ENCODE peak calls at places on chromosome 13, in seven cellular contexts. E is AG04450, Y is GM12865, A is heart right ventricle, S is lower leg skin, L is AG04449, O is Peyer's patch. C is an unnamed sample.

GRCh38 chr13:37326319-37326718 is 220.9 kb upstream of the CSNK1A1L start:
- DNase-seq in Y (no peak), S (no peak), E (no peak), L (no peak), A (no peak), O (no peak), C (no peak)

GRCh38 chr13:78604782-78605611 is 1.6 kb upstream of the POU4F1 start:
- DNase-seq in L (no peak), Y (no peak), O (no peak), A (no peak), S (no peak), E (no peak), C (no peak)

GRCh38 chr13:99766641-99767045 is 204.9 kb downstream of the ZIC5 start:
- DNase-seq in E (no peak), Y (peak), S (no peak), L (no peak), O (no peak), A (no peak), C (peak)

GRCh38 chr13:36885901-36886300 is 34.1 kb downstream of the SMAD9 start:
- DNase-seq in S (no peak), E (no peak), Y (no peak), O (no peak), A (no peak), L (no peak), C (no peak)

GRCh38 chr13:74819549-74819948 is 662.4 kb downstream of the TBC1D4 start:
- DNase-seq in S (no peak), Y (no peak), A (no peak), E (no peak), O (no peak), L (no peak), C (no peak)

GRCh38 chr13:46031581-46032263 is 20.8 kb downstream of the ZC3H13 start:
- DNase-seq in Y (no peak), A (no peak), S (no peak), E (no peak), L (no peak), O (no peak), C (peak)

GRCh38 chr13:21047591-21048282 is 13.6 kb downstream of the LATS2 start:
- DNase-seq in S (no peak), A (no peak), L (no peak), O (no peak), Y (no peak), E (no peak), C (no peak)

GRCh38 chr13:41603917-41604316 is 146.6 kb downstream of the RGCC start:
- DNase-seq in E (no peak), S (no peak), L (no peak), Y (no peak), A (no peak), O (peak), C (peak)

GRCh38 chr13:30696278-30697176 is 38.8 kb upstream of the ALOX5AP start:
- DNase-seq in L (no peak), S (no peak), O (peak), A (no peak), Y (peak), E (no peak), C (no peak)

GRCh38 chr13:33797622-33798021 is 20.3 kb upstream of the RFC3 start:
- DNase-seq in E (no peak), Y (peak), A (no peak), S (no peak), L (no peak), O (no peak), C (no peak)

GRCh38 chr13:24083722-24084421 is 76.6 kb upstream of the SPATA13 start:
- DNase-seq in E (no peak), S (no peak), A (no peak), O (no peak), L (no peak), Y (no peak), C (no peak)

GRCh38 chr13:32989331-32989730 is 26.9 kb upstream of the KL start:
- DNase-seq in O (no peak), L (no peak), A (no peak), S (no peak), Y (no peak), E (no peak), C (no peak)

GRCh38 chr13:106520205-106521004 is 15.1 kb downstream of the EFNB2 start:
- DNase-seq in S (no peak), O (no peak), Y (no peak), A (no peak), L (no peak), E (no peak), C (no peak)

GRCh38 chr13:91174886-91175501 is 172.5 kb upstream of the MIR17HG start:
- DNase-seq in E (no peak), A (no peak), L (no peak), S (no peak), Y (no peak), O (no peak), C (no peak)

GRCh38 chr13:51801631-51802099 is 2.3 kb downstream of the DHRS12 start:
- DNase-seq in A (peak), E (no peak), Y (no peak), O (peak), L (no peak), S (peak), C (no peak)

GRCh38 chr13:99955747-99956472 is 15.7 kb downstream of the ZIC5 start:
- DNase-seq in Y (no peak), O (no peak), E (no peak), S (no peak), A (no peak), L (no peak), C (no peak)

GRCh38 chr13:28735481-28736029 is 16.8 kb upstream of the SLC46A3 start:
- DNase-seq in S (no peak), Y (no peak), L (no peak), E (no peak), A (no peak), O (no peak), C (no peak)

GRCh38 chr13:67259208-67259607 is 29.1 kb upstream of the PCDH9 start:
- DNase-seq in E (no peak), Y (no peak), A (no peak), S (no peak), L (no peak), O (no peak), C (no peak)

GRCh38 chr13:22927008-22927393 is 253.8 kb upstream of the SGCG start:
- DNase-seq in E (no peak), L (no peak), A (no peak), S (no peak), O (no peak), Y (no peak), C (no peak)

GRCh38 chr13:42047561-42048322 is 706 bp upstream of the DGKH start:
- DNase-seq in Y (peak), A (peak), O (peak), S (peak), E (no peak), L (no peak), C (no peak)

GRCh38 chr13:29750178-29750530 is 100.3 kb downstream of the UBL3 start:
- DNase-seq in E (no peak), S (no peak), O (no peak), L (no peak), Y (no peak), A (no peak), C (no peak)

GRCh38 chr13:108915095-108915633 is 285.8 kb downstream of the MYO16 start:
- DNase-seq in S (no peak), O (no peak), A (no peak), L (no peak), Y (peak), E (peak), C (peak)

GRCh38 chr13:27868639-27869435 is 51.0 kb upstream of the PDX1 start:
- DNase-seq in A (no peak), O (no peak), Y (peak), E (no peak), S (no peak), L (no peak), C (no peak)

GRCh38 chr13:44816701-44817684 is 172.3 kb downstream of the NUFIP1 start:
- DNase-seq in O (no peak), Y (no peak), S (no peak), L (no peak), E (no peak), A (no peak), C (no peak)

GRCh38 chr13:27455331-27455855 is 5.0 kb upstream of the MTIF3 start:
- DNase-seq in S (no peak), Y (peak), L (no peak), A (no peak), E (no peak), O (no peak), C (no peak)

GRCh38 chr13:52061587-52061986 is 37.1 kb downstream of the UTP14C start:
- DNase-seq in Y (no peak), L (peak), S (no peak), A (no peak), O (no peak), E (no peak), C (no peak)

GRCh38 chr13:96041326-96042092 is 11.7 kb downstream of the UGGT2 start:
- DNase-seq in A (no peak), Y (no peak), E (no peak), L (no peak), S (no peak), O (no peak), C (no peak)

GRCh38 chr13:79194272-79194671 is 211.8 kb downstream of the RBM26 start:
- DNase-seq in E (no peak), S (no peak), A (no peak), L (no peak), Y (peak), O (peak), C (no peak)

GRCh38 chr13:76223565-76223964 is 587.4 kb downstream of the LMO7 start:
- DNase-seq in O (no peak), A (no peak), E (no peak), L (no peak), Y (peak), S (no peak), C (no peak)
- TF ChIP-seq CTCF in O (no peak), A (peak), E (no peak), L (no peak), Y (no peak), S (no peak), C (peak)

GRCh38 chr13:98496239-98496668 is 80.7 kb downstream of the STK24 start:
- DNase-seq in L (no peak), S (peak), Y (no peak), O (peak), A (no peak), E (no peak), C (no peak)
- H3K4me3 ChIP-seq in L (no peak), S (no peak), Y (no peak), O (no peak), A (no peak), E (no peak), C (no peak)

GRCh38 chr13:113472355-113473025 is 18.0 kb downstream of the DCUN1D2 start:
- DNase-seq in S (no peak), O (no peak), L (no peak), Y (no peak), E (no peak), A (no peak), C (no peak)
- TF ChIP-seq CTCF in S (no peak), O (no peak), L (no peak), Y (no peak), E (no peak), A (no peak), C (no peak)

DNA sequence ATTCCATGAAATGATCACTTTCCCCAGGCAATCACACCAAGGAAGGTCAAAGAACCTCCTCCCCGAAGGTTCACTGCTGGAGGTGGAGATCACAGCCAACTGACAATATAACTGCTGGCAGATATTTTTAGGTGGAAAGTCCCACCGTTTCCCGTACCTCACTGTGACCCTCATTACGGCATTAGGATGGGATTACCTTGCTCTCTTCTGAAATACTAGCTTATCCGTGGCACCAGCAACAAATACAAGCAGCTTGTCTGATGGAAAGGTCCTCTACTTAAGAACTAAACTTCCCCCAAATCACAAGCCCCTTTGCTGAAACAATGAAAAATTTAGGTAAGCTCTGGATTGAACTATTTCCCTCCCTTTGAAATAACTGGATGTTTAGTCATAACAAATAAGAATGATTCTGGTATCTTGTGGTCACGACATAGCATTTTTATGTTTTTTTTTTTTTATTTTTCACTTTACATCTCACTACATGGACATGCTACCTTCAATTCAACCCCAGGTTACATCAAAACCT is 178.9 kb downstream of the COL4A1 start:
- DNase-seq in O (no peak), Y (peak), S (no peak), L (no peak), E (no peak), A (no peak), C (no peak)
- H3K4me3 ChIP-seq in O (no peak), Y (no peak), S (no peak), L (no peak), E (no peak), A (no peak), C (no peak)

GRCh38 chr13:102402292-102402691 is 444 bp upstream of the FGF14 start:
- DNase-seq in O (peak), Y (no peak), A (peak), S (no peak), E (no peak), L (no peak), C (no peak)
- TF ChIP-seq CTCF in O (no peak), Y (no peak), A (peak), S (no peak), E (no peak), L (no peak), C (no peak)

DNA sequence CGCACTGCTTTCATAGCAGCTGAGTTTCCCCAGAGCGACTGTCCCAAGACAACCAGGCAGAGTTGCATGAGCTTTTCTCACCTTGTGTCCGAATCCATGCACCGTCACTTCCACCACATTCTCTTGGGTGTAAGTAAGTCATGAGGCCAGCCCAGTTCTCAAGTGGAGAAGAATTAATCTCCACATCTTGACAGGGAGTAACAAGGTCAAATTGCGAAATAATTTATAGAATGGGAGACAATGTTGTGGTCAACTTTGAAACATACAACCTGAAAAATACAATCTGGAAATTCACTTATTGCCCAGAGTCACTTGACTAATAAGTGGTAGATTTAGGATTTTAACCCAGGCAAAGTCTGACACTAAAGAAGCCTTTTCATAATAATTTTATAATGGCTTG is 123.7 kb downstream of the UFM1 start:
- DNase-seq in L (no peak), A (no peak), Y (no peak), O (no peak), E (no peak), S (no peak), C (no peak)
- H3K4me3 ChIP-seq in L (no peak), A (no peak), Y (no peak), O (no peak), E (no peak), S (no peak), C (no peak)

GRCh38 chr13:43116242-43116641 is 92.9 kb downstream of the DNAJC15 start:
- DNase-seq in Y (peak), A (no peak), E (no peak), O (no peak), S (no peak), L (no peak), C (no peak)
- TF ChIP-seq CTCF in Y (no peak), A (no peak), E (no peak), O (no peak), S (no peak), L (no peak), C (no peak)

DNA sequence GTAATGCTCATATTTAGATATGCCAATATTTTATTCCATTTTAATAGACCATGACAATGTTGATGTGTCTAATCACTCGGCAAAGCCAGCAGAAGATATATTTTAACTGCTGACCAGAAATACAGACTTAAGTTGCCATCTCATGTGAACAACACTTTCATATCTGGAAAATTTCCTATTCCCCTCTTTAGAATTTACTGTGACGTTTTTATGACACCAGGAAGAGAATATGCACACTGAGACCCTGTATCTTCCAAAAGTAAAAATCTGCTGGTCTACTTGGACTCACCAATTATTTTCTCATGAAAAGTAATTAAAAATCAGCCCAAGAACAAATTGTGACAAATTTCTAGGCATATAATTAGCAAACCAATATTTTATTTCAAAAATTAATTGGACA is 2.1 kb downstream of the PROSER1 start:
- DNase-seq in L (no peak), E (no peak), S (no peak), O (no peak), A (no peak), Y (no peak), C (no peak)
- H3K4me3 ChIP-seq in L (peak), E (peak), S (no peak), O (no peak), A (peak), Y (peak), C (peak)

DNA sequence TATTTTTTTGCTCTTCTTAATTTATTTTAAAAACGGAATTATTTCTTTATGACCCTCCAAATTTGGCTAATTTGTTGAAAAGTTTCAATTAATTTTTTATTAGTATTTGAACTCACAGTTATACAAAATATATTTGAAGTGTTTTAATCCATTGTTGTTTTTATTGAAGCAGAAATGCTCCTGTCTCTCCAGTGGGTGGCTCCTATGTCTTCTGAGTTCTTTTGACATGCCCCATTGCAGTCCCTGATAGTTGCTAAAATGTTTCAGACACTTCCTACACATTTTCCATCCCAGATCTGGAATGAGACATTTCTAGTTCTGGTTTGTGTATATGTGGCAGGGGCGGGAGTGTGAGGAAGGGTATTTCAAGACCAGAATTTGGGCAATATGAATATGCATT is 579.4 kb upstream of the PRR20A start:
- DNase-seq in L (no peak), E (no peak), Y (no peak), S (no peak), A (no peak), O (no peak), C (no peak)
- TF ChIP-seq CTCF in L (no peak), E (no peak), Y (no peak), S (no peak), A (no peak), O (no peak), C (no peak)

GRCh38 chr13:43785681-43786471 is 896 bp downstream of the ENOX1 start:
- DNase-seq in O (peak), E (peak), Y (peak), S (peak), L (no peak), A (peak), C (no peak)
- H3K4me3 ChIP-seq in O (peak), E (peak), Y (peak), S (peak), L (peak), A (peak), C (peak)